ENCODE peak calls at places on chromosomes 4 and X, in nine cellular contexts. L is breast epithelium, C is spleen, Q is A549, X is ovary, K is testis, T is heart left ventricle, M is stomach, H is adrenal gland. U is an unnamed sample. For H3K4me1, the result is how much of the 10 kb centered on the place peaks cover.

GRCh38 chr4:2537011-2537830 is 774 bp downstream of the FAM193A start:
- DNase-seq in L (peak), C (peak), Q (peak), X (peak), K (peak), T (peak), M (peak), H (peak), U (peak)

GRCh38 chrX:20442597-20442996 is 175.9 kb upstream of the RPS6KA3 start:
- DNase-seq in L (peak), C (peak), Q (peak), X (peak), K (peak), T (peak), M (peak), H (peak), U (peak)

GRCh38 chrX:17655232-17656034 is 81.9 kb upstream of the SCML1 start:
- DNase-seq in L (no peak), C (no peak), Q (no peak), X (no peak), K (no peak), T (no peak), M (no peak), H (no peak), U (no peak)

GRCh38 chr4:177450421-177451107 is 8.3 kb upstream of the AGA start:
- DNase-seq in L (no peak), C (no peak), Q (no peak), X (no peak), K (no peak), T (no peak), M (no peak), H (no peak), U (no peak)

GRCh38 chrX:151754641-151755215 is 20.2 kb downstream of the CNGA2 start:
- DNase-seq in L (no peak), C (peak), Q (no peak), X (no peak), K (no peak), T (no peak), M (no peak), H (no peak), U (no peak)

GRCh38 chr4:84484274-84484673 is 14.8 kb downstream of the NKX6-1 start:
- DNase-seq in L (no peak), C (no peak), Q (no peak), X (no peak), K (no peak), T (no peak), M (no peak), H (no peak), U (no peak)

GRCh38 chrX:538311-538710 is 92.3 kb upstream of the SHOX start:
- DNase-seq in L (no peak), C (no peak), Q (no peak), X (no peak), K (no peak), T (no peak), M (no peak), H (no peak), U (no peak)

GRCh38 chrX:68433155-68433980 is at the start of gene OPHN1:
- DNase-seq in L (peak), C (peak), Q (peak), X (peak), K (peak), T (peak), M (peak), H (peak), U (peak)

GRCh38 chrX:152647978-152648377 is 10.3 kb downstream of the GABRQ start:
- DNase-seq in L (no peak), C (no peak), Q (no peak), X (no peak), K (no peak), T (no peak), M (no peak), H (no peak), U (no peak)

GRCh38 chr4:8391071-8391470 is 49.5 kb downstream of the ACOX3 start:
- DNase-seq in L (no peak), C (no peak), Q (no peak), X (no peak), K (no peak), T (peak), M (no peak), H (no peak), U (no peak)

DNA sequence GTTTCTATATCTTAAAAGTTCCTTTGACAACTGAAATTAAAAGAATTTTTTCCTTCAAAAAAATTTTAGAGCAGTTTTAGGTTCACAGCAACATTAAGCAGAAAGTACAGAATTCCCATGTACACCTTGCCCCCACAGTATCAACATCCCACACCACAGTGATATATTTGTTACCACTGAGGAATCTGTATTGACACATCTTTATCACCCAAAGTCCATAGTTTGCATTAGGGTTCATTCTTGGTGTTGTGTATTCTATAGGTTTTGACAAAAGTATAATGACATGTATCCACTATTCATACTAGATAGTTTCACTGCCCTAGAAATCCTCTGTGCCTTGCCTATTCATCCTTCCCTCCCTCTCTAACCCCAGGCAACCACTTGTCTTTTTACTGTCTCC is 43.7 kb downstream of the FNIP2 start:
- DNase-seq in L (no peak), C (no peak), Q (no peak), X (no peak), K (no peak), T (no peak), M (no peak), H (no peak), U (no peak)
- H3K4me1 ChIP-seq in L (under half), C (half or more), Q (under half), X (under half), K (under half), T (half or more), M (half or more), H (half or more), U (under half)

GRCh38 chrX:115366535-115366934 is 77.0 kb downstream of the LUZP4 start:
- DNase-seq in L (no peak), C (no peak), Q (no peak), X (no peak), K (no peak), T (no peak), M (no peak), H (no peak), U (no peak)

GRCh38 chrX:115364625-115365024 is 75.1 kb downstream of the LUZP4 start:
- DNase-seq in L (no peak), C (no peak), Q (no peak), X (no peak), K (no peak), T (no peak), M (no peak), H (no peak), U (no peak)

GRCh38 chrX:115360220-115360781 is 70.8 kb downstream of the LUZP4 start:
- DNase-seq in L (no peak), C (no peak), Q (no peak), X (no peak), K (no peak), T (no peak), M (no peak), H (no peak), U (no peak)

GRCh38 chrX:115367455-115367854 is 77.9 kb downstream of the LUZP4 start:
- DNase-seq in L (no peak), C (no peak), Q (no peak), X (no peak), K (no peak), T (no peak), M (no peak), H (no peak), U (no peak)

DNA sequence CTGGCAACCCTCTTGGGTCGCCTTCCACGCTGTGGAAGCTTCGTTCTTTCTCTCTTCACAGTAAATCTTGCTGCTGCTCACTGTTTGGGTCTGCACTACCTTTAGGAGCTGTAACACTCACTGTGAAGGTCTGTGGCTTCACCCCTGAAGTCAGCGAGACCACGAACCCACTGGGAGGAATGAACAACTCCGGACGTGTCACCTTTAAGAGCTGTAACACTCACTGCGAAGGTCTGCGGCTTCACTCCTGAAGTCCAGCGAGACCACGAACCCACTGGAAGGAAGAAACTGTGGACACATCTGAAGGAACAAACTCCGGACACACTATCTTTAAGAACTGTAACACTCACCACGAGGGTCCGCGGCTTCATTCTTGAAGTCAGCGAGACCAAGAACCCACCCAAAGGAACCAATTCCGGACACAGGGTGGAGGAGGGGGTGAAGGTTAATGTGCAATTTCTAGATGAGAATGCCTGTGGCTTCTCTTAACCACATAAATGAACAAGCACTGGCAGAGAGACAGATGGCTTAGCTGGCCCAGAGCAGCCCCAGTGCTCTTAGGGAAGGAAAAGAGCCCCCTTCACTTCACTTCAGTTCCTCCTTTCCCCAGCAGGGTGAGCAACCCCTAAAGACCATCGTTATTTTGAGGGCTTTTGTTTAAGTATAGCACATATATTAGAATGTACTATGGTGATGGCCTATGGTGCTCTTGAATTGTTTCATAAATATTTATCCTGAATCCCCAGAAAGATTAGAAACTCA is 73.0 kb downstream of the LUZP4 start:
- DNase-seq in L (no peak), C (no peak), Q (no peak), X (no peak), K (no peak), T (no peak), M (no peak), H (no peak), U (no peak)
- TF ChIP-seq CTCF in L (no peak), C (no peak), Q (no peak), X (no peak), K (no peak), T (no peak), M (no peak), H (no peak), U (no peak)

GRCh38 chr4:102792361-102792936 is 31.7 kb upstream of the MANBA start:
- DNase-seq in L (no peak), C (no peak), Q (no peak), X (no peak), K (no peak), T (no peak), M (no peak), H (no peak), U (no peak)
- TF ChIP-seq POLR2A in L (no peak), C (no peak), Q (no peak), X (no peak), K (no peak), T (no peak), M (no peak), H (no peak), U (no peak)

DNA sequence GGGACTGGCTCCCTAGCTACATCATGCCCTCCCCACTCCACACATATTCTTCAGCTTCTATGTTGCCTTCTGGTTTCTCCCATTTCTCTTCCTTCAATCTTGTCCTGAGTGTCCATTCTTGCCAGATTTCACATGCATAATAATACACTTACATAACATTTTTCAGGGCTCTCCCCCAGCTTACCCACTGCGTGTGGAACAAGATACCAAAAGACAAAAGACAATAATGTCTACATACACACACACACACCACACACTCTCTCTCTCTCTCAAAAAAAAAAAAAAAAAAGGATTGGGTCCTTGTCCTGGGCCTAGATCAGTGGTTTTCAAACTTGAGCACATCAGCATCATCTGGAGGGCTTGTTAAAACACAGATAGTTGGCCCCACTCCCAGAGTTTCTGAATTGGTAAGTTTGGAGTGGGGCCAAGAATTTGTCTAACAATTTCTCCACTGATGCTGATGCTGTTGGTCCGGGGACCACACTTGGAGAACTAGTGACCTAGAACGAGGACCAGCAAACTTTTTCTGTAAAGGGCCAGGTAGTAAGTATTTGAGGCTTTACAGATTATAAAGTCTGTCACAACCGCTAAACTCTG is 6.5 kb upstream of the SMARCA1 start:
- DNase-seq in L (no peak), C (no peak), Q (no peak), X (no peak), K (no peak), T (no peak), M (no peak), H (no peak), U (no peak)
- H3K4me1 ChIP-seq in L (under half), C (under half), Q (under half), X (under half), K (under half), T (under half), M (under half), H (under half), U (under half)

U was measured in Peyer's patch.